ENCODE peak calls at places on chromosomes 11 and 22, in seven cellular contexts. P is PC-3, F is HCT116, Z is neural progenitor cell, D is hepatocyte, N is GM23338, K is MM.1S. G is an unnamed sample. For H3K4me1, the result is how much of the 10 kb centered on the place peaks cover.

GRCh38 chr11:35553831-35554230 is 28.4 kb upstream of the PAMR1 start:
- DNase-seq in F (no peak), D (no peak), N (no peak), P (peak), K (no peak), Z (no peak), G (peak)

GRCh38 chr11:29272019-29272654 is 744.7 kb downstream of the KCNA4 start:
- DNase-seq in N (peak), K (no peak), F (peak), P (peak), Z (no peak), D (no peak), G (peak)

GRCh38 chr11:113906038-113906437 is 1.4 kb downstream of the HTR3B start:
- DNase-seq in Z (peak), N (peak), P (peak), F (peak), D (peak), K (no peak), G (peak)

GRCh38 chr11:120344302-120345004 is 8.2 kb downstream of the ARHGEF12 start:
- DNase-seq in N (no peak), K (peak), D (no peak), P (peak), F (peak), Z (no peak), G (peak)

GRCh38 chr22:23401111-23401909 is 178.8 kb downstream of the IGLL1 start:
- DNase-seq in D (peak), Z (no peak), K (no peak), F (no peak), N (no peak), P (no peak), G (peak)

GRCh38 chr22:50506611-50507420 is 686 bp downstream of the LMF2 start:
- DNase-seq in K (no peak), Z (peak), P (no peak), N (no peak), F (no peak), D (peak), G (peak)

GRCh38 chr22:23218867-23219251 is 38.5 kb downstream of the BCR start:
- DNase-seq in F (no peak), D (peak), P (no peak), Z (peak), K (no peak), N (peak), G (no peak)

GRCh38 chr11:120212926-120213325 is 2.1 kb downstream of the OAF start:
- DNase-seq in D (no peak), K (no peak), P (peak), Z (peak), N (no peak), F (no peak), G (peak)

GRCh38 chr11:120431633-120432032 is 79.9 kb upstream of the GRIK4 start:
- DNase-seq in F (peak), K (peak), N (peak), Z (peak), D (peak), P (peak), G (peak)

GRCh38 chr11:61780581-61781162 is 11.7 kb downstream of the TMEM258 start:
- DNase-seq in D (no peak), K (no peak), Z (no peak), N (no peak), F (no peak), P (no peak), G (no peak)

GRCh38 chr11:10150800-10151199 is 143.2 kb downstream of the SBF2 start:
- DNase-seq in N (no peak), F (no peak), D (no peak), P (no peak), K (no peak), Z (no peak), G (no peak)

GRCh38 chr11:113701491-113701890 is 4.6 kb downstream of the TMPRSS5 start:
- DNase-seq in D (no peak), F (no peak), K (no peak), N (no peak), Z (no peak), P (no peak), G (no peak)

GRCh38 chr11:103110406-103110805 is 1.2 kb downstream of the DYNC2H1 start:
- DNase-seq in K (no peak), Z (no peak), F (no peak), P (peak), N (no peak), D (peak), G (peak)

GRCh38 chr11:116842909-116843308 is 5.5 kb upstream of the APOA1 start:
- DNase-seq in Z (no peak), D (peak), K (no peak), F (no peak), P (no peak), N (no peak), G (no peak)

GRCh38 chr11:95910638-95911368 is 13.1 kb downstream of the MTMR2 start:
- DNase-seq in K (no peak), D (no peak), P (no peak), F (no peak), N (no peak), Z (no peak), G (no peak)

GRCh38 chr22:33476716-33477115 is 418.5 kb upstream of the SYN3 start:
- DNase-seq in P (peak), D (peak), F (no peak), Z (no peak), K (no peak), N (no peak), G (peak)

GRCh38 chr11:86553322-86553721 is 119.1 kb downstream of the ME3 start:
- DNase-seq in D (no peak), F (no peak), N (no peak), P (no peak), Z (no peak), K (no peak), G (no peak)

GRCh38 chr11:43943931-43944751 is 1.7 kb downstream of the C11orf96 start:
- DNase-seq in Z (peak), F (no peak), D (no peak), N (peak), P (peak), K (peak), G (peak)

GRCh38 chr11:43941257-43941879 is 1.1 kb upstream of the C11orf96 start:
- DNase-seq in F (no peak), K (no peak), Z (no peak), N (no peak), P (no peak), D (no peak), G (peak)

GRCh38 chr11:43942651-43943356 is 367 bp downstream of the C11orf96 start:
- DNase-seq in P (peak), K (peak), Z (peak), F (no peak), D (peak), N (peak), G (peak)

GRCh38 chr11:43944761-43945311 is 2.4 kb downstream of the C11orf96 start:
- DNase-seq in P (peak), K (peak), N (peak), F (no peak), D (peak), Z (peak), G (peak)

GRCh38 chr11:43943357-43943930 is 1.0 kb downstream of the C11orf96 start:
- DNase-seq in Z (peak), D (no peak), N (no peak), P (peak), F (no peak), K (peak), G (peak)
- TF ChIP-seq EZH2 in Z (peak), D (peak), N (peak), P (peak), F (no peak), K (no peak), G (peak)

GRCh38 chr22:17222503-17222902 is 3.3 kb upstream of the ADA2 start:
- DNase-seq in D (no peak), F (no peak), P (no peak), Z (no peak), K (no peak), N (no peak), G (no peak)
- H3K4me1 ChIP-seq in D (under half), F (under half), P (under half), Z (under half), K (under half), N (under half), G (under half)

GRCh38 chr11:124307093-124307492 is 6.7 kb downstream of the OR8D1 start:
- DNase-seq in D (no peak), P (no peak), Z (no peak), K (no peak), N (no peak), F (no peak), G (no peak)

GRCh38 chr11:124301482-124301881 is 12.3 kb downstream of the OR8D1 start:
- DNase-seq in K (no peak), Z (no peak), P (peak), F (no peak), N (no peak), D (no peak), G (no peak)

GRCh38 chr11:124297921-124298320 is 15.8 kb downstream of the OR8D1 start:
- DNase-seq in Z (no peak), N (no peak), D (no peak), P (no peak), K (no peak), F (no peak), G (peak)

GRCh38 chr11:124302291-124302690 is 11.5 kb downstream of the OR8D1 start:
- DNase-seq in D (no peak), Z (no peak), F (no peak), N (no peak), P (no peak), K (no peak), G (no peak)

DNA sequence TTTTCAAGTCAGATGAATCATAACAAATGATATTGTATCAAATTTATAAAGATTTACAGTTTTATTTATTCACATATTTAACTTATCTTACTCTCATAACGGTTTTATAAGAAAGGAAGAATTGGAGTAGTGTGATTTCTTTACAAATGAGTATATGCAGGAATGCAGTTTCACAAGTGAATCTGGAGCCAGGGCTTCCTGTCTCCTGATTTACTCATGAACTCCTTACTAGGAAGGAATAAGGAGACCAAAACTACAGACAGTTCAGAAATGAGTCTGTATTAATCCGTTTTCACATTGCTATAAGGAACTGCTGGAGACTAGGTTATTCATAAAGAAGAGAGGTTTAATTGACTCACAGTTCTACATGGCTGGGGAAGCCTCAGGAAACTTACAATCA is 11.0 kb downstream of the OR8D1 start:
- DNase-seq in P (no peak), K (no peak), D (no peak), F (no peak), Z (no peak), N (peak), G (peak)
- TF ChIP-seq EZH2phosphoT487 in P (no peak), K (no peak), D (no peak), F (no peak), Z (no peak), N (no peak), G (no peak)

GRCh38 chr11:133520707-133521106 is 11.6 kb downstream of the OPCML start:
- DNase-seq in D (peak), Z (no peak), K (no peak), P (no peak), N (no peak), F (no peak), G (no peak)

GRCh38 chr11:133516845-133517244 is 15.5 kb downstream of the OPCML start:
- DNase-seq in N (no peak), Z (no peak), P (no peak), K (no peak), D (no peak), F (no peak), G (no peak)

GRCh38 chr11:133522344-133522743 is 10.0 kb downstream of the OPCML start:
- DNase-seq in D (no peak), F (no peak), P (no peak), Z (no peak), K (no peak), N (no peak), G (no peak)

GRCh38 chr11:133519560-133519959 is 12.7 kb downstream of the OPCML start:
- DNase-seq in Z (no peak), F (no peak), K (no peak), N (no peak), P (no peak), D (no peak), G (no peak)

GRCh38 chr11:133518702-133519264 is 13.5 kb downstream of the OPCML start:
- DNase-seq in F (no peak), D (no peak), Z (no peak), K (no peak), N (no peak), P (no peak), G (no peak)
- TF ChIP-seq EZH2 in F (no peak), D (no peak), Z (no peak), K (no peak), N (no peak), P (no peak), G (no peak)

DNA sequence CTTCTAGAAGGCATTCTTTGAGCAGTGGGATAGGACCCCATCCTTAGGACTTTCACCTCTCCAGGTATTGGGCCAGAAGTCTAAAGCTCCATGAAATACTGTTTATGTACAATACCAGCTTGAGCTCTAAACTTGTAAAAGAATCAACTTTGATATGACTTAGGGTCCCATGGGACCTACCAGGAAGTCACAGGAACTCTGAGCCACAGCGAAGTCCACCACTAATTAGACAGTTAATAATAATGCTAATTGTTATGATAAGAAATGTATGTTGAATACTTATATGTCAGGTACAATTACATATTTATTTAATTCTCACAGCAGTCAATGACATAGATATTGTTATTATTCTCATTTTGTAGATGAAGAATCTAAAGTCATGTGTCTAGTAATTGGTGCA is 35.3 kb downstream of the STIM1 start:
- DNase-seq in D (no peak), Z (no peak), K (no peak), N (no peak), F (no peak), P (no peak), G (no peak)
- H3K4me1 ChIP-seq in D (under half), Z (under half), K (under half), N (under half), F (under half), P (under half), G (under half)

GRCh38 chr11:2149471-2150205 is 10.4 kb upstream of the IGF2 start:
- DNase-seq in K (no peak), P (no peak), N (no peak), Z (peak), D (no peak), F (no peak), G (no peak)

GRCh38 chr11:2154195-2154585 is 6.8 kb downstream of the INS start:
- DNase-seq in P (no peak), N (no peak), Z (no peak), F (no peak), D (no peak), K (no peak), G (no peak)

GRCh38 chr11:2153581-2154194 is 7.3 kb downstream of the INS start:
- DNase-seq in P (no peak), D (no peak), K (no peak), N (no peak), Z (no peak), F (no peak), G (no peak)

GRCh38 chr11:2150206-2150847 is 10.7 kb downstream of the INS start:
- DNase-seq in P (peak), Z (peak), F (peak), N (peak), D (peak), K (no peak), G (peak)

GRCh38 chr11:2151500-2152257 is 9.3 kb downstream of the INS start:
- DNase-seq in D (peak), K (peak), Z (peak), F (peak), P (peak), N (peak), G (peak)
- TF ChIP-seq EZH2phosphoT487 in D (no peak), K (no peak), Z (no peak), F (no peak), P (no peak), N (no peak), G (no peak)

GRCh38 chr11:129374081-129374992 is 1.3 kb upstream of the BARX2 start:
- DNase-seq in N (peak), F (no peak), D (no peak), Z (peak), P (no peak), K (peak), G (peak)

GRCh38 chr11:129372609-129373488 is 2.8 kb upstream of the BARX2 start:
- DNase-seq in Z (peak), N (peak), K (no peak), F (no peak), P (no peak), D (no peak), G (peak)

GRCh38 chr11:129374993-129375721 is 491 bp upstream of the BARX2 start:
- DNase-seq in D (peak), Z (no peak), F (no peak), K (peak), N (peak), P (peak), G (peak)

GRCh38 chr11:129375731-129376657 is at the start of gene BARX2:
- DNase-seq in N (peak), Z (peak), F (peak), D (peak), P (peak), K (peak), G (peak)

GRCh38 chr11:129373489-129373953 is 2.1 kb upstream of the BARX2 start:
- DNase-seq in K (peak), D (no peak), F (no peak), P (no peak), N (peak), Z (peak), G (peak)
- TF ChIP-seq EZH2 in K (no peak), D (no peak), F (no peak), P (no peak), N (peak), Z (no peak), G (no peak)

DNA sequence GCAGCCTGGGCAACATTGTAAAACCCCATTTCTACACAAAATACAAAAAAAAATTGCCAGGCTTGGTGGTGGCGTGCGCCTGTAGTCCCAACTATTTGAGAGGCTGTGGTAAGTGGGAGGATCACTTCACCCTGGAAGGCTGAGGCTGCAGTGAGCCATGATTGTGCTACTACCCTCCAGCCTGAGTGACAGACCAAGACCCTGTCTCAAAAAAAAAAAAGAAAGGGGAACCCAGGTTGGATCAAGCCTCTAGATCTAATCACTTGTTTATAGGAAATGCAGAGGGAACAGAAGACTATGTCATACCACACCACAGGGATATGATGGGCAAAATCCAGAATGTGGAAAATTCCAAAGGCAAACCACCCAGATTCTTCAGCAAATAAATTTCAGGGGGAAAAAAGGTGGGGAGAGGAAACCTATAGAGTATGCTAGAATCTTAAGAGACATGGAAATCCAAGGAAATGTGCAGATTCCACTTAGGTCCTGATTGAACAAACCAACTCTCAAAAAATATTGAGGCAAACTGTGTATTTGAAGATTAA is 16.5 kb upstream of the MALAT1 start:
- DNase-seq in N (no peak), Z (no peak), P (no peak), K (no peak), D (no peak), F (no peak), G (no peak)
- H3K4me1 ChIP-seq in N (half or more), Z (under half), P (under half), K (under half), D (half or more), F (half or more), G (half or more)

G was measured in GM23248.